ENCODE peak calls at places on chromosomes 7 and 10, in five cellular contexts. One of them, this sample, is unnamed.

GRCh38 chr10:34908472-34908871 is 93.4 kb upstream of the PARD3 start:
- DNase-seq in A673: peak
- DNase-seq in WTC11: no peak
- DNase-seq in endothelial cell of umbilical vein: no peak
- DNase-seq in AG04449: peak
- DNase-seq in this sample: no peak

GRCh38 chr10:127195571-127196226 is 692 bp downstream of the INSYN2A start:
- DNase-seq in endothelial cell of umbilical vein: peak
- DNase-seq in WTC11: peak
- DNase-seq in A673: no peak
- DNase-seq in AG04449: no peak
- DNase-seq in this sample: no peak

GRCh38 chr7:139043823-139044812 is 8.3 kb upstream of the ZC3HAV1L start:
- DNase-seq in A673: no peak
- DNase-seq in endothelial cell of umbilical vein: peak
- DNase-seq in WTC11: no peak
- DNase-seq in AG04449: no peak
- DNase-seq in this sample: peak

GRCh38 chr7:93092757-93093370 is 24.9 kb downstream of the SAMD9 start:
- DNase-seq in endothelial cell of umbilical vein: peak
- DNase-seq in AG04449: peak
- DNase-seq in WTC11: no peak
- DNase-seq in A673: peak
- DNase-seq in this sample: no peak

GRCh38 chr10:97779975-97780374 is 8.2 kb upstream of the SFRP5 start:
- DNase-seq in endothelial cell of umbilical vein: no peak
- DNase-seq in AG04449: no peak
- DNase-seq in A673: no peak
- DNase-seq in WTC11: no peak
- DNase-seq in this sample: no peak

GRCh38 chr10:119190954-119191619 is 12.5 kb upstream of the PRDX3 start:
- DNase-seq in endothelial cell of umbilical vein: no peak
- DNase-seq in A673: no peak
- DNase-seq in WTC11: no peak
- DNase-seq in AG04449: no peak
- DNase-seq in this sample: no peak

GRCh38 chr10:97713351-97713827 is at the start of gene MARVELD1:
- DNase-seq in A673: peak
- DNase-seq in AG04449: no peak
- DNase-seq in WTC11: peak
- DNase-seq in endothelial cell of umbilical vein: peak
- DNase-seq in this sample: no peak

GRCh38 chr7:41756783-41757182 is 53.9 kb upstream of the INHBA start:
- DNase-seq in AG04449: no peak
- DNase-seq in WTC11: no peak
- DNase-seq in A673: no peak
- DNase-seq in endothelial cell of umbilical vein: no peak
- DNase-seq in this sample: no peak

GRCh38 chr10:11036424-11037011 is 18.8 kb downstream of the CELF2 start:
- DNase-seq in AG04449: no peak
- DNase-seq in endothelial cell of umbilical vein: peak
- DNase-seq in WTC11: peak
- DNase-seq in A673: peak
- DNase-seq in this sample: no peak

GRCh38 chr10:91668935-91669334 is 36.1 kb upstream of the PPP1R3C start:
- DNase-seq in endothelial cell of umbilical vein: no peak
- DNase-seq in A673: no peak
- DNase-seq in WTC11: no peak
- DNase-seq in AG04449: no peak
- DNase-seq in this sample: no peak

GRCh38 chr7:114722562-114722961 is 199.3 kb upstream of the MDFIC start:
- DNase-seq in endothelial cell of umbilical vein: no peak
- DNase-seq in AG04449: no peak
- DNase-seq in WTC11: no peak
- DNase-seq in A673: no peak
- DNase-seq in this sample: no peak

GRCh38 chr7:5420108-5420840 is 3.4 kb downstream of the TNRC18 start:
- DNase-seq in endothelial cell of umbilical vein: no peak
- DNase-seq in AG04449: no peak
- DNase-seq in A673: no peak
- DNase-seq in WTC11: peak
- DNase-seq in this sample: peak

GRCh38 chr10:3239920-3240909 is 67.6 kb upstream of the PITRM1 start:
- DNase-seq in WTC11: no peak
- DNase-seq in endothelial cell of umbilical vein: peak
- DNase-seq in AG04449: no peak
- DNase-seq in A673: no peak
- DNase-seq in this sample: no peak

GRCh38 chr7:101582971-101583370 is 46.1 kb downstream of the MYL10 start:
- DNase-seq in A673: no peak
- DNase-seq in AG04449: no peak
- DNase-seq in endothelial cell of umbilical vein: no peak
- DNase-seq in WTC11: no peak
- DNase-seq in this sample: no peak

GRCh38 chr10:49592726-49593563 is 17.2 kb upstream of the SLC18A3 start:
- DNase-seq in WTC11: peak
- DNase-seq in AG04449: no peak
- DNase-seq in endothelial cell of umbilical vein: peak
- DNase-seq in A673: peak
- DNase-seq in this sample: peak

GRCh38 chr10:19815478-19816419 is 483 bp upstream of the PLXDC2 start:
- DNase-seq in AG04449: no peak
- DNase-seq in endothelial cell of umbilical vein: no peak
- DNase-seq in A673: peak
- DNase-seq in WTC11: peak
- DNase-seq in this sample: peak

GRCh38 chr7:70036695-70037094 is 438.4 kb downstream of the AUTS2 start:
- DNase-seq in endothelial cell of umbilical vein: no peak
- DNase-seq in AG04449: no peak
- DNase-seq in WTC11: no peak
- DNase-seq in A673: no peak
- DNase-seq in this sample: no peak

GRCh38 chr10:4748726-4749443 is 77.1 kb upstream of the AKR1E2 start:
- DNase-seq in AG04449: no peak
- DNase-seq in WTC11: no peak
- DNase-seq in endothelial cell of umbilical vein: no peak
- DNase-seq in A673: no peak
- DNase-seq in this sample: no peak
- TF ChIP-seq CTCF in AG04449: no peak
- TF ChIP-seq CTCF in WTC11: no peak
- TF ChIP-seq CTCF in endothelial cell of umbilical vein: no peak
- TF ChIP-seq CTCF in A673: no peak
- TF ChIP-seq CTCF in this sample: no peak

DNA sequence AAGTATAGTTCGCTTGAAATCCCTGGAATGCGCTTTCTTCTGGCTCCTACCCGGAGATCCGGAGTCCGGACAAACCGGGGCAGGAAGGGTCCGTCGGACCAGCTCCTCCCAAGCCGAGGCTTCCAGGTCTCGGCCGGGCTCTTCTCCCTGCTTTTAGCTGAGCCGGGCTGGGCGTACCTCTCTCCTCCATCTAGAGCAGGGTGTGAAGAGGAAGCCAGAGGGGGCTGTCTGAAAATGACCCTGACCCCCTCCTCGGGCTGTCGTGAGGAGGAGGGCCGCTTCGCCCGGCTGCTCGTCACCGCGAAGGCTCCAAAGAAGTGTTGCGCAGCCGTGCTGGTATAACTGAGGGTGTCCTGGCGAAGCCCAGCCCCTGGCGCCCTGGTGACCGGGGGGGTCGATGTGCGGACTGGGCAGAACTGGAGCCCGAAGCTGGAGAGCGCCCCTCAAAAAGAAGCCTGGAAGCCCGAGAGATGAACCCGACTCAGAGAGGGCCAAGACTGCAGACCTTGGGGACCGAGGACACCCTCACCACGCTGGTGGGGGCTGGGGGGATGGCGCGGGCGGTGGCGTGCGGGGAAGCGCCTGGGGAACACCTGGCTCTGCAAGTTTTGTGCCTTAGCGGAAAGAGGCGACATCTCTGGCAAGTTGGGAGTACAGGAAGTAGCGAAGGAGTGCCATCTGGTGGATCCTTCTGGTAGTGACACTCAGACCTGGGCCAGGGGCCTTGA is 5.7 kb downstream of the KAZALD1 start:
- DNase-seq in A673: peak
- DNase-seq in AG04449: no peak
- DNase-seq in WTC11: peak
- DNase-seq in endothelial cell of umbilical vein: peak
- DNase-seq in this sample: peak
- TF ChIP-seq CTCF in A673: peak
- TF ChIP-seq CTCF in AG04449: peak
- TF ChIP-seq CTCF in WTC11: peak
- TF ChIP-seq CTCF in endothelial cell of umbilical vein: peak
- TF ChIP-seq CTCF in this sample: peak

GRCh38 chr7:16193631-16194030 is 227.7 kb downstream of the CRPPA start:
- DNase-seq in A673: no peak
- DNase-seq in AG04449: no peak
- DNase-seq in WTC11: no peak
- DNase-seq in endothelial cell of umbilical vein: no peak
- DNase-seq in this sample: no peak
- TF ChIP-seq CTCF in A673: no peak
- TF ChIP-seq CTCF in AG04449: no peak
- TF ChIP-seq CTCF in WTC11: no peak
- TF ChIP-seq CTCF in endothelial cell of umbilical vein: no peak
- TF ChIP-seq CTCF in this sample: no peak

DNA sequence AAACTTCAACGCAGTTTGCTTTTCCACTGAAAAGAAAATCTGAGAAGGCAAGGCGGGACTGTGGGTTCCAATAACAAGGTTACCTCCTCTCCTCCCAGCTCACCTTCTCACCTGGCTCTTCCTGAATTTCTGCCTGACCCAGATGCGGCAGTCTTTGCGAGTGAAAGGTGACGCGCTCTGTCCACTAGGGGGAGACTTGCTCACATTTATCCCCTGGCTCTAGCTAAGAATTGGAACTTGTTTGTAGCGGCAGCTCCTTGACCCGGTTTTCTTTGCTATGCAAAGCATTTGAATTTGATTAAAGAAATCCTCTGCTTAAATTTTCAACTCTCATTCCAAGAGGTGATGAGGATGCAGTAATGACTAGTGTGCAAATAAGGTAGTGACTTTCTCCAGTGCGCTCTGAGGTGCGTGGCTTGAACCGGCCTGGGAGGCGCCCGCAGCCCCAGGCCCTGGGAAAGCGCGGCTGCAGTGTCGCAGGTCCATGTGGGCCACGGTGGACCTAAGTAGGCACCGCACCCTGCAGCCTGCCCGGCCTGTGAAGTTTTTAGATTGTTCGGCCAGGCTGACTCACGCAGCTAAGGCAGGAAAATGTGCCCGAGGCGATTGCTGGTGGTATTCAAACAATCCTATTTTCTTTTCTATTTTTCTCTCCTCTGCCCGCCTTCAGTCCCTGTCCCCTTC is 336.9 kb upstream of the NPSR1 start:
- DNase-seq in WTC11: peak
- DNase-seq in AG04449: no peak
- DNase-seq in A673: peak
- DNase-seq in endothelial cell of umbilical vein: peak
- DNase-seq in this sample: no peak
- TF ChIP-seq CTCF in WTC11: peak
- TF ChIP-seq CTCF in AG04449: peak
- TF ChIP-seq CTCF in A673: peak
- TF ChIP-seq CTCF in endothelial cell of umbilical vein: peak
- TF ChIP-seq CTCF in this sample: peak

GRCh38 chr10:71431216-71431944 is 34.7 kb downstream of the CDH23 start:
- DNase-seq in AG04449: no peak
- DNase-seq in WTC11: no peak
- DNase-seq in endothelial cell of umbilical vein: no peak
- DNase-seq in A673: peak
- DNase-seq in this sample: no peak

GRCh38 chr10:71431945-71432905 is 35.5 kb downstream of the CDH23 start:
- DNase-seq in endothelial cell of umbilical vein: no peak
- DNase-seq in A673: peak
- DNase-seq in WTC11: peak
- DNase-seq in AG04449: no peak
- DNase-seq in this sample: no peak

GRCh38 chr10:71427246-71427645 is 30.5 kb downstream of the CDH23 start:
- DNase-seq in AG04449: no peak
- DNase-seq in WTC11: no peak
- DNase-seq in endothelial cell of umbilical vein: no peak
- DNase-seq in A673: no peak
- DNase-seq in this sample: no peak

GRCh38 chr10:71429304-71429703 is 32.6 kb downstream of the CDH23 start:
- DNase-seq in AG04449: no peak
- DNase-seq in A673: no peak
- DNase-seq in endothelial cell of umbilical vein: no peak
- DNase-seq in WTC11: no peak
- DNase-seq in this sample: no peak

DNA sequence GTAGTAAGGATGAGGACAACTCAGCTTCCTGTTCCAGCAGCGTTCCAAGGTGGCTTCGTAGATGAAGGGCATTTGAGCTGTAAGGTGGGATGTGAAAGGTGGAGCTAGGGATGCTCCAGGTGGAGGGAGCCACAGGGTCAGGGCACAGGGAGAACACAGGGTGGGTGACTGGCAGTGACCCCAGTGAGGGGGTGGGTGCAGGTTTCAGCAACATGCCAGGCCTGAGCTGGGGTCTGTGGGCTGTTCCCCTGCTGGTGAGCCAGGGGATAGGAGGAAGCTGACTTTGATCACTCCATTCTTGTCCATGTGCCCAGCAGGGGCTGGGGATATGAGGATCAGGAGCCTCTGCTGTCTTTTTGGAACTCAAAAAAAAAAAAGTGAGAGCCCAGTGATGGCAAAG is 33.2 kb downstream of the CDH23 start:
- DNase-seq in WTC11: peak
- DNase-seq in AG04449: no peak
- DNase-seq in A673: peak
- DNase-seq in endothelial cell of umbilical vein: no peak
- DNase-seq in this sample: no peak
- TF ChIP-seq CTCF in WTC11: peak
- TF ChIP-seq CTCF in AG04449: no peak
- TF ChIP-seq CTCF in A673: peak
- TF ChIP-seq CTCF in endothelial cell of umbilical vein: peak
- TF ChIP-seq CTCF in this sample: no peak